ENCODE peak calls at places on chromosomes 13 and 19, in ten cellular contexts. Q, T, F, L, V, B, Y, D, J and P are unnamed samples.

GRCh38 chr13:93233997-93234416 is 7.4 kb downstream of the GPC6 start:
- DNase-seq in F (no peak), J (no peak), D (no peak), B (no peak), V (no peak), Y (no peak), L (no peak), Q (peak), T (no peak), P (no peak)

GRCh38 chr19:13627531-13627930 is 121.3 kb upstream of the CACNA1A start:
- DNase-seq in L (no peak), B (no peak), V (no peak), Q (no peak), F (no peak), Y (no peak), D (no peak), J (no peak), T (no peak), P (no peak)

GRCh38 chr19:31500540-31500830 is 151.2 kb upstream of the TSHZ3 start:
- DNase-seq in D (no peak), B (no peak), J (no peak), V (no peak), Y (no peak), F (no peak), L (no peak), Q (no peak), T (no peak), P (no peak)

GRCh38 chr19:54541712-54542111 is 31.9 kb upstream of the LILRA2 start:
- DNase-seq in F (no peak), D (no peak), T (no peak), B (no peak), J (no peak), Q (no peak), L (no peak), Y (no peak), V (no peak), P (no peak)

GRCh38 chr13:43261018-43261417 is 237.6 kb downstream of the DNAJC15 start:
- DNase-seq in Q (no peak), J (no peak), L (peak), V (no peak), B (no peak), T (no peak), Y (no peak), F (no peak), D (no peak), P (no peak)

GRCh38 chr13:73072501-73072900 is 13.7 kb downstream of the KLF5 start:
- DNase-seq in F (no peak), J (no peak), L (no peak), V (no peak), Q (no peak), B (no peak), Y (no peak), D (no peak), T (no peak), P (no peak)

GRCh38 chr19:36023432-36023831 is 9.2 kb downstream of the CLIP3 start:
- DNase-seq in T (no peak), F (no peak), L (no peak), V (no peak), B (no peak), Q (no peak), Y (no peak), J (no peak), D (no peak), P (no peak)

GRCh38 chr13:112726018-112726767 is 36.4 kb downstream of the ATP11A start:
- DNase-seq in V (no peak), J (no peak), L (no peak), F (no peak), Y (no peak), B (no peak), T (no peak), Q (no peak), D (no peak), P (no peak)

GRCh38 chr13:34076319-34076718 is 258.4 kb downstream of the RFC3 start:
- DNase-seq in V (no peak), Q (no peak), F (no peak), L (no peak), T (no peak), D (no peak), Y (no peak), B (no peak), J (no peak), P (no peak)

GRCh38 chr19:33344210-33344609 is 29.3 kb upstream of the CEBPG start:
- DNase-seq in T (no peak), B (peak), F (no peak), V (no peak), D (no peak), L (peak), Y (no peak), J (no peak), Q (peak), P (no peak)

GRCh38 chr19:49132974-49133609 is 13.7 kb downstream of the PPFIA3 start:
- DNase-seq in D (no peak), F (peak), T (no peak), Q (peak), B (no peak), L (no peak), Y (no peak), J (no peak), V (no peak), P (no peak)

GRCh38 chr19:45110811-45111210 is 17.8 kb downstream of the PPP1R37 start:
- DNase-seq in F (no peak), B (no peak), Q (no peak), D (no peak), T (no peak), V (no peak), J (no peak), Y (no peak), L (no peak), P (no peak)

GRCh38 chr13:60329221-60329983 is 67.6 kb upstream of the TDRD3 start:
- DNase-seq in L (peak), T (no peak), V (peak), J (peak), D (no peak), Q (peak), Y (no peak), B (peak), F (peak), P (no peak)

GRCh38 chr19:4009990-4010807 is 2.7 kb downstream of the PIAS4 start:
- DNase-seq in J (no peak), B (no peak), F (no peak), V (no peak), L (no peak), D (no peak), Q (no peak), Y (no peak), T (no peak), P (no peak)

GRCh38 chr19:46755077-46755852 is 9.0 kb upstream of the STRN4 start:
- DNase-seq in Q (no peak), D (no peak), B (no peak), F (no peak), Y (no peak), V (no peak), L (peak), T (no peak), J (no peak), P (no peak)

GRCh38 chr19:40928859-40929258 is 46.8 kb upstream of the CYP2A7 start:
- DNase-seq in L (no peak), Y (no peak), V (no peak), F (no peak), T (no peak), D (no peak), Q (no peak), B (no peak), J (no peak), P (no peak)

GRCh38 chr13:48531416-48532145 is 1.3 kb downstream of the RCBTB2 start:
- DNase-seq in J (no peak), D (no peak), Q (no peak), Y (no peak), B (no peak), F (peak), L (no peak), V (no peak), T (no peak), P (no peak)

GRCh38 chr13:113646921-113647340 is 11.1 kb downstream of the ATP4B start:
- DNase-seq in D (no peak), F (no peak), J (no peak), V (no peak), T (no peak), Y (no peak), Q (no peak), L (no peak), B (no peak), P (no peak)

GRCh38 chr13:20035130-20035529 is 76.6 kb downstream of the ZMYM2 start:
- DNase-seq in D (no peak), L (peak), Q (peak), B (no peak), V (no peak), F (no peak), Y (no peak), J (no peak), T (no peak), P (no peak)

GRCh38 chr13:62879071-62879470 is 1463.4 kb upstream of the PCDH20 start:
- DNase-seq in Y (no peak), V (peak), Q (no peak), J (no peak), B (no peak), T (no peak), L (peak), F (no peak), D (no peak), P (no peak)

GRCh38 chr13:66895780-66896179 is 334.4 kb downstream of the PCDH9 start:
- DNase-seq in D (no peak), L (no peak), T (no peak), Y (no peak), V (no peak), B (no peak), J (no peak), F (no peak), Q (no peak), P (no peak)

GRCh38 chr13:43676320-43676719 is 110.5 kb downstream of the ENOX1 start:
- DNase-seq in L (peak), J (no peak), F (no peak), Q (no peak), V (no peak), D (no peak), B (no peak), Y (no peak), T (no peak), P (no peak)

GRCh38 chr13:44331446-44331845 is 42.2 kb upstream of the SERP2 start:
- DNase-seq in L (peak), T (no peak), D (no peak), Y (no peak), J (no peak), B (no peak), Q (no peak), V (no peak), F (no peak), P (no peak)

GRCh38 chr13:113350065-113350937 is 13.6 kb downstream of the GRTP1 start:
- DNase-seq in B (no peak), V (no peak), Q (no peak), J (no peak), L (no peak), F (no peak), D (no peak), Y (no peak), T (no peak), P (no peak)